ENCODE peak calls at places on chromosome 19, in eight cellular contexts. One of them, this sample, is unnamed.

GRCh38 chr19:19602136-19602712 is 16.3 kb downstream of the PBX4 start:
- DNase-seq in fibroblast of lung: no peak
- DNase-seq in hepatocyte: no peak
- DNase-seq in neural progenitor cell: no peak
- DNase-seq in IMR-90: no peak
- DNase-seq in OCI-LY7: no peak
- DNase-seq in K562: no peak
- DNase-seq in HCT116: no peak
- DNase-seq in this sample: no peak

GRCh38 chr19:51187395-51188226 is 37.3 kb upstream of the CD33 start:
- DNase-seq in fibroblast of lung: no peak
- DNase-seq in hepatocyte: no peak
- DNase-seq in neural progenitor cell: no peak
- DNase-seq in IMR-90: no peak
- DNase-seq in OCI-LY7: no peak
- DNase-seq in K562: peak; percentile 58
- DNase-seq in HCT116: no peak
- DNase-seq in this sample: no peak

GRCh38 chr19:34436716-34437115 is 8.5 kb downstream of the UBA2 start:
- DNase-seq in fibroblast of lung: no peak
- DNase-seq in hepatocyte: no peak
- DNase-seq in neural progenitor cell: no peak
- DNase-seq in IMR-90: no peak
- DNase-seq in OCI-LY7: no peak
- DNase-seq in K562: no peak
- DNase-seq in HCT116: no peak
- DNase-seq in this sample: no peak

GRCh38 chr19:49421039-49421877 is 2.0 kb downstream of the PTH2 start:
- DNase-seq in fibroblast of lung: peak; percentile 20
- DNase-seq in hepatocyte: peak; percentile 49
- DNase-seq in neural progenitor cell: peak; percentile 98
- DNase-seq in IMR-90: peak; percentile 17
- DNase-seq in OCI-LY7: peak; percentile 89
- DNase-seq in K562: peak; percentile 92
- DNase-seq in HCT116: no peak
- DNase-seq in this sample: peak; percentile 96

GRCh38 chr19:7492142-7493055 is 3.6 kb upstream of the PEX11G start:
- DNase-seq in fibroblast of lung: no peak
- DNase-seq in hepatocyte: no peak
- DNase-seq in neural progenitor cell: no peak
- DNase-seq in IMR-90: no peak
- DNase-seq in OCI-LY7: no peak
- DNase-seq in K562: no peak
- DNase-seq in HCT116: no peak
- DNase-seq in this sample: no peak

GRCh38 chr19:51127755-51128154 is 3.0 kb downstream of the SIGLEC9 start:
- DNase-seq in fibroblast of lung: peak; percentile 10
- DNase-seq in hepatocyte: no peak
- DNase-seq in neural progenitor cell: no peak
- DNase-seq in IMR-90: peak; percentile 47
- DNase-seq in OCI-LY7: no peak
- DNase-seq in K562: peak; percentile 72
- DNase-seq in HCT116: no peak
- DNase-seq in this sample: no peak

GRCh38 chr19:14979498-14980255 is at the start of gene SLC1A6:
- DNase-seq in fibroblast of lung: no peak
- DNase-seq in hepatocyte: peak; percentile 30
- DNase-seq in neural progenitor cell: peak; percentile 89
- DNase-seq in IMR-90: no peak
- DNase-seq in OCI-LY7: no peak
- DNase-seq in K562: no peak
- DNase-seq in HCT116: no peak
- DNase-seq in this sample: no peak

GRCh38 chr19:49985926-49986325 is 25.0 kb upstream of the SIGLEC11 start:
- DNase-seq in fibroblast of lung: no peak
- DNase-seq in hepatocyte: no peak
- DNase-seq in neural progenitor cell: no peak
- DNase-seq in IMR-90: no peak
- DNase-seq in OCI-LY7: no peak
- DNase-seq in K562: no peak
- DNase-seq in HCT116: no peak
- DNase-seq in this sample: no peak

GRCh38 chr19:33418871-33419762 is 45.6 kb downstream of the CEBPG start:
- DNase-seq in fibroblast of lung: no peak
- DNase-seq in hepatocyte: no peak
- DNase-seq in neural progenitor cell: no peak
- DNase-seq in IMR-90: no peak
- DNase-seq in OCI-LY7: no peak
- DNase-seq in K562: no peak
- DNase-seq in HCT116: no peak
- DNase-seq in this sample: no peak

GRCh38 chr19:19746286-19747213 is 13.6 kb upstream of the ZNF14 start:
- DNase-seq in fibroblast of lung: no peak
- DNase-seq in hepatocyte: no peak
- DNase-seq in neural progenitor cell: no peak
- DNase-seq in IMR-90: no peak
- DNase-seq in OCI-LY7: no peak
- DNase-seq in K562: no peak
- DNase-seq in HCT116: no peak
- DNase-seq in this sample: no peak

GRCh38 chr19:661427-662196 is 1.4 kb downstream of the RNF126 start:
- DNase-seq in fibroblast of lung: no peak
- DNase-seq in hepatocyte: peak; percentile 56
- DNase-seq in neural progenitor cell: no peak
- DNase-seq in IMR-90: no peak
- DNase-seq in OCI-LY7: peak; percentile 55
- DNase-seq in K562: peak; percentile 55
- DNase-seq in HCT116: no peak
- DNase-seq in this sample: peak; percentile 66

GRCh38 chr19:9865732-9866627 is 30.9 kb downstream of the PIN1 start:
- DNase-seq in fibroblast of lung: no peak
- DNase-seq in hepatocyte: no peak
- DNase-seq in neural progenitor cell: peak; percentile 58
- DNase-seq in IMR-90: no peak
- DNase-seq in OCI-LY7: peak; percentile 37
- DNase-seq in K562: no peak
- DNase-seq in HCT116: no peak
- DNase-seq in this sample: no peak

GRCh38 chr19:44685877-44686276 is 13.1 kb upstream of the CEACAM16 start:
- DNase-seq in fibroblast of lung: peak; percentile 24
- DNase-seq in hepatocyte: no peak
- DNase-seq in neural progenitor cell: no peak
- DNase-seq in IMR-90: peak; percentile 74
- DNase-seq in OCI-LY7: no peak
- DNase-seq in K562: no peak
- DNase-seq in HCT116: no peak
- DNase-seq in this sample: no peak

GRCh38 chr19:12745166-12745897 is 6.3 kb upstream of the BEST2 start:
- DNase-seq in fibroblast of lung: no peak
- DNase-seq in hepatocyte: no peak
- DNase-seq in neural progenitor cell: no peak
- DNase-seq in IMR-90: no peak
- DNase-seq in OCI-LY7: no peak
- DNase-seq in K562: no peak
- DNase-seq in HCT116: no peak
- DNase-seq in this sample: no peak

GRCh38 chr19:49588370-49589122 is 2.4 kb upstream of the PRR12 start:
- DNase-seq in fibroblast of lung: no peak
- DNase-seq in hepatocyte: no peak
- DNase-seq in neural progenitor cell: no peak
- DNase-seq in IMR-90: no peak
- DNase-seq in OCI-LY7: no peak
- DNase-seq in K562: no peak
- DNase-seq in HCT116: no peak
- DNase-seq in this sample: no peak

GRCh38 chr19:11410682-11411081 is 8.4 kb downstream of the RGL3 start:
- DNase-seq in fibroblast of lung: no peak
- DNase-seq in hepatocyte: no peak
- DNase-seq in neural progenitor cell: no peak
- DNase-seq in IMR-90: peak; percentile 37
- DNase-seq in OCI-LY7: no peak
- DNase-seq in K562: no peak
- DNase-seq in HCT116: no peak
- DNase-seq in this sample: no peak

GRCh38 chr19:10968527-10969081 is 7.8 kb downstream of the SMARCA4 start:
- DNase-seq in fibroblast of lung: no peak
- DNase-seq in hepatocyte: no peak
- DNase-seq in neural progenitor cell: no peak
- DNase-seq in IMR-90: no peak
- DNase-seq in OCI-LY7: peak; percentile 98
- DNase-seq in K562: no peak
- DNase-seq in HCT116: no peak
- DNase-seq in this sample: peak; percentile 51

GRCh38 chr19:2544576-2545415 is 68.9 kb downstream of the GADD45B start:
- DNase-seq in fibroblast of lung: no peak
- DNase-seq in hepatocyte: no peak
- DNase-seq in neural progenitor cell: no peak
- DNase-seq in IMR-90: no peak
- DNase-seq in OCI-LY7: no peak
- DNase-seq in K562: no peak
- DNase-seq in HCT116: no peak
- DNase-seq in this sample: peak; percentile 57

GRCh38 chr19:2548966-2549365 is 73.0 kb downstream of the GADD45B start:
- DNase-seq in fibroblast of lung: no peak
- DNase-seq in hepatocyte: no peak
- DNase-seq in neural progenitor cell: no peak
- DNase-seq in IMR-90: no peak
- DNase-seq in OCI-LY7: no peak
- DNase-seq in K562: no peak
- DNase-seq in HCT116: no peak
- DNase-seq in this sample: no peak

GRCh38 chr19:2547033-2547680 is 71.2 kb downstream of the GADD45B start:
- DNase-seq in fibroblast of lung: no peak
- DNase-seq in hepatocyte: peak; percentile 53
- DNase-seq in neural progenitor cell: no peak
- DNase-seq in IMR-90: no peak
- DNase-seq in OCI-LY7: no peak
- DNase-seq in K562: no peak
- DNase-seq in HCT116: no peak
- DNase-seq in this sample: no peak

GRCh38 chr19:2547721-2548120 is 71.8 kb downstream of the GADD45B start:
- DNase-seq in fibroblast of lung: no peak
- DNase-seq in hepatocyte: no peak
- DNase-seq in neural progenitor cell: no peak
- DNase-seq in IMR-90: no peak
- DNase-seq in OCI-LY7: no peak
- DNase-seq in K562: no peak
- DNase-seq in HCT116: no peak
- DNase-seq in this sample: no peak

DNA sequence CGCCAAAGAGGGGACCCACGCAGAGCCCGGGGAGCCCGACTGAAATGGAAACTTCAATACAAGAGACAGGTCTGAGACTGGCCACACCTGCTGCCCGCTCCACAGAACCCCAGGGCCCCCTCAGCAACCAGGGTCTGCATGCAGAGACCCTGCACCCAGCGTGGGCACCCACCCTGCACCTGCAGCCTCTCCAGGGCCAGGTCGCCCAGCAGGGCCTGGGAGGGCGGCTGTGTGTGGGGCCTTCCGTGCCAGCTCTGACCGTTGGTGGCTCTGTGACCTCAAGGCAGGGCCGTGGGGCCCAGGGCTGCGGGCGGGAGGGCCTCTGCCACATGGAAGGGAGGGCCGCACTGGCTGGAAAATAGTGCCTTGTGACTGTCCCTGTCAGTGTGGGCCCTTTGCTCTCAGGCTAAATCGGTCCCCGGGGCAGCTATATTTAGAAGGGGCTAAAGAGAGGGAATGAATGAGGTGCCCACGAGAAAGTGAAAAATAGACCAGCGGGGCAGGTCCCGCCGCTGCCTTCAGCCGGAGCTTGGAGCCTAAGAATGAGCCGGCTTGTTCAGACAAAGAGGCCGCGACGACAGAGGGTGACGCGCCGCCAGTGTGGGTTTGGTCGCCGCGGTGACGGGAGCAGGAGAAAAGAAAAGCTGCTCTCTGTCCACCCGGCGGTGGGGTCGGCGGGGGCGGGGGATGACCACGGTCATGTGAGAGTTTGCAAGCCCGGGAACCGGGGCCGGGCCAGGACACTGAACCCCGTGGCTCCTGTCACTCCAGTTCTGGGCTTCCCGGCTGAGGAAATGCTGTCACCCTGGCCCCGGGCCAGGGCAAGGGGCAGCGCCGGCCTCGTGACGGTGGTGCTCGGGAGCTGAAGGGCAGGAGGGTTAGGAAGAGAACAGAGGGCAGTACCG is 70.5 kb downstream of the GADD45B start:
- DNase-seq in fibroblast of lung: peak; percentile 38
- DNase-seq in hepatocyte: peak; percentile 80
- DNase-seq in neural progenitor cell: peak; percentile 90
- DNase-seq in IMR-90: no peak
- DNase-seq in OCI-LY7: no peak
- DNase-seq in K562: no peak
- DNase-seq in HCT116: no peak
- DNase-seq in this sample: no peak
- H3K4me3 ChIP-seq in fibroblast of lung: no peak overlapping the region
- H3K4me3 ChIP-seq in hepatocyte: no peak overlapping the region
- H3K4me3 ChIP-seq in neural progenitor cell: no peak overlapping the region
- H3K4me3 ChIP-seq in IMR-90: no peak overlapping the region
- H3K4me3 ChIP-seq in OCI-LY7: no peak overlapping the region
- H3K4me3 ChIP-seq in K562: no peak overlapping the region
- H3K4me3 ChIP-seq in HCT116: no peak overlapping the region
- H3K4me3 ChIP-seq in this sample: no peak overlapping the region

DNA sequence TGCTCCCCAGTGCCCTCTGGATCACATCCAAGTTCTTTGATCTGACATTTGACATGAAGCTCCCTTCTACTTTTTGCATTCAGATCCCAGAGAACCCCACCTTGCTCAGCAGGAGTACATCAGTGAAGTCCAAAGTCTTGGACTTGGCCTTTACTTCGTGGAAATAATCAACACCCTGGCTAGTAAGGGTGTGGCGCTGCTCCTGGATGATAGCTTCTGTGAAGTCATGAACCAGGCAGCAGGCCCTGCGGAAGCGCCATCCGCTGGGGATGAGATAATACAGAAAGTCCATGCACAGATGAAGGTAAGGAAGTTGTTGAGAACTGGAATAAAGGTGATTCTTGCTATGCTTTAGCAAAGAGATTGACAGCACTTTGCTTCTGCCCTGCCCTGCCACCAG is 43.2 kb downstream of the OR10H4 start:
- DNase-seq in fibroblast of lung: no peak
- DNase-seq in hepatocyte: no peak
- DNase-seq in neural progenitor cell: no peak
- DNase-seq in IMR-90: no peak
- DNase-seq in OCI-LY7: no peak
- DNase-seq in K562: no peak
- DNase-seq in HCT116: no peak
- DNase-seq in this sample: no peak
- H3K9me3 ChIP-seq in fibroblast of lung: no peaks in the 10 kb centered on the region
- H3K9me3 ChIP-seq in hepatocyte: no peaks in the 10 kb centered on the region
- H3K9me3 ChIP-seq in neural progenitor cell: peaks cover 7% of the 10 kb centered on the region
- H3K9me3 ChIP-seq in IMR-90: no peaks in the 10 kb centered on the region
- H3K9me3 ChIP-seq in OCI-LY7: no peaks in the 10 kb centered on the region
- H3K9me3 ChIP-seq in K562: no peaks in the 10 kb centered on the region
- H3K9me3 ChIP-seq in HCT116: no peaks in the 10 kb centered on the region
- H3K9me3 ChIP-seq in this sample: no peaks in the 10 kb centered on the region

GRCh38 chr19:18120127-18120526 is 22.5 kb downstream of the MAST3 start:
- DNase-seq in fibroblast of lung: no peak
- DNase-seq in hepatocyte: no peak
- DNase-seq in neural progenitor cell: no peak
- DNase-seq in IMR-90: no peak
- DNase-seq in OCI-LY7: no peak
- DNase-seq in K562: no peak
- DNase-seq in HCT116: no peak
- DNase-seq in this sample: no peak
- H3K4me2 ChIP-seq in fibroblast of lung: no peak overlapping the region
- H3K4me2 ChIP-seq in hepatocyte: no peak overlapping the region
- H3K4me2 ChIP-seq in neural progenitor cell: no peak overlapping the region
- H3K4me2 ChIP-seq in IMR-90: no peak overlapping the region
- H3K4me2 ChIP-seq in OCI-LY7: peak overlapping the region; percentile 85
- H3K4me2 ChIP-seq in K562: no peak overlapping the region
- H3K4me2 ChIP-seq in HCT116: no peak overlapping the region
- H3K4me2 ChIP-seq in this sample: peak overlapping the region; percentile 84

GRCh38 chr19:52428937-52429336 is at the start of gene ZNF534:
- DNase-seq in fibroblast of lung: no peak
- DNase-seq in hepatocyte: no peak
- DNase-seq in neural progenitor cell: no peak
- DNase-seq in IMR-90: no peak
- DNase-seq in OCI-LY7: no peak
- DNase-seq in K562: peak; percentile 46
- DNase-seq in HCT116: no peak
- DNase-seq in this sample: no peak
- H3K4me3 ChIP-seq in fibroblast of lung: no peak within 1 kb of the TSS
- H3K4me3 ChIP-seq in hepatocyte: no peak within 1 kb of the TSS
- H3K4me3 ChIP-seq in neural progenitor cell: no peak within 1 kb of the TSS
- H3K4me3 ChIP-seq in IMR-90: no peak within 1 kb of the TSS
- H3K4me3 ChIP-seq in OCI-LY7: no peak within 1 kb of the TSS
- H3K4me3 ChIP-seq in K562: peak within 1 kb of the TSS; percentile 24
- H3K4me3 ChIP-seq in HCT116: no peak within 1 kb of the TSS
- H3K4me3 ChIP-seq in this sample: no peak within 1 kb of the TSS